ENCODE peak calls at places on chromosome 6, in ten cellular contexts. Z is fibroblast of the aortic adventitia, S is lung, K is astrocyte of the spinal cord, P is osteoblast, T is IMR-90, G is tibial artery, Y is left ventricle myocardium inferior, X is heart right ventricle, M is epithelial cell of proximal tubule. E is an unnamed sample.

GRCh38 chr6:118569498-118569897 is 21.4 kb downstream of the PLN start:
- DNase-seq in Z (no peak), S (no peak), K (no peak), P (no peak), T (no peak), G (no peak), Y (no peak), X (no peak), M (no peak), E (no peak)

GRCh38 chr6:129684323-129684884 is 25.6 kb downstream of the ARHGAP18 start:
- DNase-seq in Z (no peak), S (no peak), K (no peak), P (no peak), T (no peak), G (no peak), Y (no peak), X (no peak), M (no peak), E (no peak)

GRCh38 chr6:156256161-156256560 is 521.0 kb upstream of the ARID1B start:
- DNase-seq in Z (no peak), S (no peak), K (no peak), P (no peak), T (no peak), G (no peak), Y (no peak), X (no peak), M (no peak), E (no peak)

GRCh38 chr6:45677381-45677992 is 299.8 kb upstream of the SUPT3H start:
- DNase-seq in Z (no peak), S (no peak), K (peak), P (peak), T (peak), G (peak), Y (peak), X (peak), M (peak), E (peak)

GRCh38 chr6:53273356-53273755 is 75.4 kb downstream of the ELOVL5 start:
- DNase-seq in Z (no peak), S (no peak), K (no peak), P (no peak), T (no peak), G (no peak), Y (no peak), X (no peak), M (no peak), E (no peak)

GRCh38 chr6:84093405-84094049 is 60.0 kb downstream of the MRAP2 start:
- DNase-seq in Z (no peak), S (no peak), K (no peak), P (no peak), T (no peak), G (no peak), Y (no peak), X (no peak), M (no peak), E (no peak)

GRCh38 chr6:78243519-78243918 is 590.7 kb downstream of the MEI4 start:
- DNase-seq in Z (peak), S (no peak), K (peak), P (no peak), T (peak), G (no peak), Y (no peak), X (no peak), M (peak), E (no peak)

GRCh38 chr6:2658788-2659187 is 91.9 kb downstream of the MYLK4 start:
- DNase-seq in Z (no peak), S (no peak), K (peak), P (no peak), T (no peak), G (no peak), Y (no peak), X (no peak), M (no peak), E (no peak)

GRCh38 chr6:52725530-52726192 is 37.6 kb downstream of the GSTA2 start:
- DNase-seq in Z (peak), S (no peak), K (peak), P (peak), T (peak), G (no peak), Y (no peak), X (no peak), M (no peak), E (no peak)

GRCh38 chr6:93550551-93551276 is 131.4 kb upstream of the EPHA7 start:
- DNase-seq in Z (no peak), S (no peak), K (peak), P (no peak), T (no peak), G (no peak), Y (no peak), X (no peak), M (peak), E (peak)

GRCh38 chr6:139776051-139776450 is 401.6 kb upstream of the CITED2 start:
- DNase-seq in Z (no peak), S (no peak), K (peak), P (no peak), T (no peak), G (no peak), Y (no peak), X (no peak), M (no peak), E (no peak)

GRCh38 chr6:149615805-149616204 is 32.7 kb downstream of the KATNA1 start:
- DNase-seq in Z (no peak), S (no peak), K (no peak), P (no peak), T (no peak), G (no peak), Y (no peak), X (no peak), M (no peak), E (no peak)

GRCh38 chr6:160035693-160036330 is 66.9 kb downstream of the IGF2R start:
- DNase-seq in Z (peak), S (no peak), K (no peak), P (no peak), T (peak), G (no peak), Y (no peak), X (no peak), M (no peak), E (no peak)

GRCh38 chr6:75932067-75932466 is 140.4 kb downstream of the IMPG1 start:
- DNase-seq in Z (no peak), S (no peak), K (peak), P (no peak), T (peak), G (no peak), Y (peak), X (no peak), M (no peak), E (no peak)
- TF ChIP-seq CTCF in Z (peak), S (no peak), K (peak), P (peak), T (peak), G (peak), Y (peak), X (peak), M (peak), E (peak)

DNA sequence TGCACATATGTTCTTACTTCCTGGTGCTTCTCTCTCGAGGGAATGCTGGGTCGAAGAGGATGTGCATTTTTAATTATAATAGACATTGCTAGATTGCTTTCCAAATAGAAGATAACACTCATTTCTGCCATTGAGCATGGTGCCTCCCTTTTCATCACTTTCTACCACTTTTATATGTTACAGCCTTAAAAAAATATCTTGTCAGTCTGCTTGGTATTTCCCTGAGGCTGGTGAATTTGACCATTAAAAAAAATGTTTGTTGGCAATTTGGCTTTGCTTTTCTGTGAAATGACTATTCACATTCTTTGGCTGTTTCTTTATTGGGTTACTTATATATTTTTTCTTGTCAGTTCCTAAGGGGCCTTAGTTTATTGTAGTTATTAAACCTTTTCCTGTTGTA is 3.6 kb downstream of the DDR1 start:
- DNase-seq in Z (peak), S (no peak), K (no peak), P (peak), T (no peak), G (no peak), Y (no peak), X (no peak), M (no peak), E (no peak)
- H3K4me3 ChIP-seq in Z (no peak), S (no peak), K (no peak), P (no peak), T (no peak), G (no peak), Y (no peak), X (no peak), M (no peak), E (no peak)

GRCh38 chr6:344816-345340 is 46.7 kb upstream of the IRF4 start:
- DNase-seq in Z (no peak), S (no peak), K (peak), P (no peak), T (peak), G (no peak), Y (no peak), X (no peak), M (no peak), E (no peak)
- TF ChIP-seq CTCF in Z (no peak), S (no peak), K (no peak), P (no peak), T (no peak), G (no peak), Y (no peak), X (no peak), M (no peak), E (no peak)

GRCh38 chr6:169425628-169426370 is 172.2 kb upstream of the THBS2 start:
- DNase-seq in Z (no peak), S (no peak), K (peak), P (no peak), T (no peak), G (no peak), Y (no peak), X (no peak), M (no peak), E (no peak)

GRCh38 chr6:169427856-169428255 is 174.2 kb upstream of the THBS2 start:
- DNase-seq in Z (peak), S (no peak), K (peak), P (peak), T (peak), G (no peak), Y (no peak), X (no peak), M (no peak), E (no peak)

GRCh38 chr6:169429001-169429400 is 175.4 kb upstream of the THBS2 start:
- DNase-seq in Z (no peak), S (no peak), K (no peak), P (no peak), T (no peak), G (no peak), Y (no peak), X (no peak), M (no peak), E (no peak)

GRCh38 chr6:169426611-169427010 is 173.0 kb upstream of the THBS2 start:
- DNase-seq in Z (no peak), S (no peak), K (no peak), P (no peak), T (no peak), G (no peak), Y (no peak), X (no peak), M (no peak), E (no peak)

DNA sequence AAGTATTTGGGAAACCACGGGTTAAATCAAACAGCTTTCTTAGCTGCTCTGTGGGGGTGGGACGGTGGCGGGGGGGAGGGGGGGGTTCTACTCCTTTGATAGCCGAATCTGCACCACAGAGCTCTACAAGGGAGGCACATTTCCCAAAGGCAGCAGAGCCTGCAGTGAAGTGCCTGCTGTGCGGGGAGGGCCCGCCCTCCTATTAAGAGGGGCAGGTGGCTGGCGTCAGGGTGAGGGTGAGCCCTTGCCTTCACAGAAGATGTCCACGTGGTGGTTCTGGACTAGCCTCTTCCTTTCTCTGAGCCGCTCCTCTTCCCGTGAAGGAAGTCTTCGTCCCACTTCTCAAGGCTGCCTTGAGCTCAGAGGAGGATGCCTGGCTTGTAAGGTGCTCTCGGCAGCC is 174.9 kb upstream of the THBS2 start:
- DNase-seq in Z (no peak), S (no peak), K (no peak), P (no peak), T (no peak), G (no peak), Y (no peak), X (no peak), M (no peak), E (no peak)
- H3K4me3 ChIP-seq in Z (no peak), S (no peak), K (no peak), P (no peak), T (no peak), G (no peak), Y (no peak), X (no peak), M (no peak), E (no peak)

DNA sequence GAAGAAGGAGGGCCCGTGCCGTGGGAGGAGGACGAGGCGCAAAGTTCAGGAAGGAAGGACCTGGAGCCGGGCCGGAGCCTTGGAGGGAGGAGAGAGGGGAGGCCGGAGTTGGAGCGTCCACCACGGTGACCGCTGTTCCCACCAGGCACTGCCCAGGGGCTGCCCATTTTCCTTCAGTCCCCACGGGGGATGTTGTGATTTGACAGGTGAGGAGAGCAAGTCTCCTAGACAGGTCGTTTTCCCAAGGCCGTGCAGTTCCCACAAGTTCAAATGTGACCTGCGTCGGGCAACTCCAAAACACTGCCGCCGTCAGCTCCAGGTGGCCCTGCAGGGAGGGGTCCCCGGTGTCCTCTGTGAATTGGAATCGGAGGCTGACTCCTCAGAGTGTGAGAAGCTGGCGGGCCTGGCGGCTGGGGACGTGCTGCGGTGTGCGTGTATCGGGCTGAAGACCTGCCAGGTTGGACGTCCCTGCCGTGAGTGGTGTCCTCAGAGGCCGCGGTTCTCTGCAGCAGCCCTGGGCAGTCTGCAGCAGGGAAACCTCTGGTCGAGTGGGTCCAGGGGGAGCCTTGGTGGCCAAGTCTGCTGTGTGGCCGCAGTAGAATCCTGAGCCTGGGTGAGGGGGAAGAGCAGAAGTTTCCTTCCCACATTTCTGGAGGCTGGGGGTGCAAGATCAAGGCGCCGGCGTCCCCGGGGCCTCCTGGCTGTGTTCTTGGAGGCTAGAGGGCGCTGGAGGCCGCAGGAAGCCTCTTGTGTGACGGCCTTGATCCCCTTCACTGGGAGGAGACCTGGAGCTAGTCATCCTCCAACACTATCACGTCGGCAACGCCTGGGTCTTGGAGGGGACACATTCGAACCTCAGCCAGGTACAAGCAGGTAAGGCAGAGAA is 115.0 kb upstream of the FRMD1 start:
- DNase-seq in Z (no peak), S (no peak), K (no peak), P (no peak), T (no peak), G (peak), Y (no peak), X (no peak), M (no peak), E (no peak)
- TF ChIP-seq CTCF in Z (peak), S (no peak), K (no peak), P (no peak), T (no peak), G (no peak), Y (no peak), X (no peak), M (peak), E (no peak)

GRCh38 chr6:108653864-108654402 is 93.2 kb downstream of the FOXO3 start:
- DNase-seq in Z (peak), S (peak), K (peak), P (no peak), T (peak), G (peak), Y (peak), X (peak), M (no peak), E (no peak)

GRCh38 chr6:108654465-108655106 is 93.9 kb downstream of the FOXO3 start:
- DNase-seq in Z (peak), S (no peak), K (peak), P (no peak), T (peak), G (no peak), Y (no peak), X (no peak), M (no peak), E (no peak)

GRCh38 chr6:108658174-108658573 is 97.5 kb downstream of the FOXO3 start:
- DNase-seq in Z (no peak), S (no peak), K (no peak), P (no peak), T (no peak), G (no peak), Y (no peak), X (no peak), M (no peak), E (no peak)

GRCh38 chr6:108656834-108657233 is 96.1 kb downstream of the FOXO3 start:
- DNase-seq in Z (no peak), S (no peak), K (no peak), P (no peak), T (no peak), G (no peak), Y (no peak), X (no peak), M (no peak), E (no peak)

GRCh38 chr6:108655840-108656650 is 95.3 kb downstream of the FOXO3 start:
- DNase-seq in Z (peak), S (no peak), K (peak), P (no peak), T (peak), G (peak), Y (no peak), X (no peak), M (no peak), E (no peak)
- H3K4me3 ChIP-seq in Z (peak), S (no peak), K (peak), P (peak), T (no peak), G (peak), Y (peak), X (peak), M (no peak), E (no peak)

GRCh38 chr6:31081872-31082271 is 30.5 kb downstream of the C6orf15 start:
- DNase-seq in Z (no peak), S (no peak), K (no peak), P (no peak), T (no peak), G (no peak), Y (no peak), X (no peak), M (no peak), E (no peak)

GRCh38 chr6:31087494-31088089 is 24.8 kb downstream of the C6orf15 start:
- DNase-seq in Z (peak), S (peak), K (peak), P (peak), T (peak), G (peak), Y (peak), X (peak), M (peak), E (peak)

GRCh38 chr6:31079656-31080261 is 32.6 kb downstream of the C6orf15 start:
- DNase-seq in Z (peak), S (peak), K (peak), P (peak), T (peak), G (peak), Y (peak), X (peak), M (no peak), E (no peak)

GRCh38 chr6:31086788-31087440 is 25.5 kb downstream of the C6orf15 start:
- DNase-seq in Z (peak), S (no peak), K (peak), P (peak), T (peak), G (no peak), Y (no peak), X (no peak), M (no peak), E (peak)

DNA sequence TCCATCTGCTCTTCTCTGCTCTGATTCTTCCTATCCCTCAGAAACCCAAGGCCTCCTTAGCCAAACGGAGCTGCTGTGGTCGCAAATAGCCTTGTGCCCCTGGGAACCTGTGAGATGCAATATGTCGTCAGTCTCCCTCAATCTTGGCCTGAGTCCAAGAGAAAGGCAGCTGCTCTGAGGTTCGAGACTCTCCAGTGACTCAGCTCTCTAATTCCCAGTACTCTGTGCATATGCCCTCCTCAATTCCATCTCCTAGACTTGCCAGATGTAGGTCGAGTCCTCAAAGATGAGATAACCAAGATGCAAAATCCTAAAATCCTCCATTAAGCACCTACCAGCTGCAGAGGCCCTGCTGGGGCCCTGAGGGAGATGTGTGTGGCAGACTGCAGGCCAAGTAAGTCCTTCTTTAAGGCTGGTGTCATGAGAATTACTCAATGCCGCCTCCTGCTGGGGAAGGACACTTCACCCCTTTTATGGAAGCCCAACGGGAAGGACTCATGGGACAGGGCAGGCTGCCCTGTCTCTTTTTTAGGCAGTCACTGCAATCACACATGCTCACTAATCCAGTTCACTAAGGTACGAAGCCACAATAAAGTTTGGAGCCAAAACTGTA is 28.5 kb downstream of the C6orf15 start:
- DNase-seq in Z (peak), S (peak), K (peak), P (peak), T (peak), G (no peak), Y (no peak), X (no peak), M (no peak), E (no peak)
- TF ChIP-seq CTCF in Z (peak), S (no peak), K (peak), P (peak), T (peak), G (peak), Y (peak), X (no peak), M (peak), E (no peak)

DNA sequence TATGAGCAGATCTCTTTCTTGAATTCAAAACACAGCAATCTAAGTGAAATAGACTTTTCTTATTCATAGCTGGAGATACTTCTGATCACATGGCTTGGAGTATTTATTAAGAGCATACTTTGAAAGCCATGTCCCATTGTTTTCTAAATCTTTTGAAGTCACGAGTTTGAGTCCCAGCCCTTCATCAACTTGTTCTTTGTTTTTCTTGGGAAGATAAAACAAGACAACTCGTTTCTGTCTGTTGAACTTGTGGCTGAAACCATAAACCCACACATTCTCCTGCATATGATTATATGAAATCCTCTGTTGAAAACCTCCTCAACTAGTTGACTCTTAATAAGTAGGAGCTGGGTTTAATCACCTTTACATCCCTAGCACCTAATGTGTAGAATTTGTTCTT is 3.3 kb downstream of the RNF144B start:
- DNase-seq in Z (no peak), S (no peak), K (peak), P (no peak), T (no peak), G (no peak), Y (no peak), X (no peak), M (no peak), E (no peak)
- H3K4me3 ChIP-seq in Z (no peak), S (no peak), K (no peak), P (no peak), T (no peak), G (no peak), Y (peak), X (peak), M (peak), E (no peak)